ENCODE peak calls at places on chromosomes 2 and 18, in nine cellular contexts. V is OCI-LY7, W is pancreas, L is gastrocnemius medialis, E is mammary epithelial cell, U is sigmoid colon, F is lower lobe of right lung, P is suprapubic skin, Z is ovary. H is an unnamed sample. For H3K4me1, the result is how much of the 10 kb centered on the place peaks cover.

GRCh38 chr18:59276047-59276446 is 2.8 kb upstream of the RAX start:
- DNase-seq in Z (no peak), U (no peak), L (no peak), P (no peak), E (no peak), F (no peak), W (no peak), V (no peak), H (no peak)

GRCh38 chr18:7812431-7813063 is 245.4 kb downstream of the PTPRM start:
- DNase-seq in V (no peak), L (no peak), Z (no peak), U (no peak), W (no peak), E (peak), P (no peak), F (no peak), H (no peak)

GRCh38 chr2:161136696-161137324 is 23.4 kb upstream of the TANK start:
- DNase-seq in F (no peak), U (no peak), Z (no peak), L (no peak), V (peak), W (no peak), P (no peak), E (peak), H (no peak)

GRCh38 chr2:170054996-170055395 is 123.0 kb upstream of the MYO3B start:
- DNase-seq in W (no peak), E (no peak), U (no peak), P (no peak), F (no peak), V (no peak), L (no peak), Z (no peak), H (no peak)

GRCh38 chr2:85246348-85246747 is 81.4 kb downstream of the TGOLN2 start:
- DNase-seq in E (no peak), U (no peak), Z (no peak), F (no peak), W (no peak), V (no peak), P (no peak), L (no peak), H (no peak)

GRCh38 chr2:55119711-55120487 is 69.6 kb upstream of the RTN4 start:
- DNase-seq in Z (no peak), E (no peak), W (no peak), L (no peak), U (no peak), F (no peak), V (no peak), P (no peak), H (no peak)

GRCh38 chr2:218476676-218477075 is 57.8 kb downstream of the VIL1 start:
- DNase-seq in V (no peak), U (peak), F (no peak), Z (peak), E (no peak), P (no peak), W (no peak), L (peak), H (no peak)

GRCh38 chr2:73823916-73824523 is 4.7 kb upstream of the STAMBP start:
- DNase-seq in L (no peak), Z (no peak), F (no peak), P (no peak), E (peak), W (no peak), U (no peak), V (peak), H (no peak)

GRCh38 chr2:172172513-172173217 is 70.0 kb upstream of the DLX2 start:
- DNase-seq in F (peak), V (no peak), Z (peak), L (peak), W (peak), E (peak), P (peak), U (peak), H (peak)

GRCh38 chr2:216115224-216115582 is 6.1 kb downstream of the XRCC5 start:
- DNase-seq in V (peak), F (no peak), P (no peak), U (no peak), Z (no peak), E (peak), L (no peak), W (no peak), H (no peak)

GRCh38 chr2:147846382-147847081 is 1.7 kb downstream of the ACVR2A start:
- DNase-seq in Z (no peak), W (no peak), P (no peak), U (no peak), F (no peak), L (no peak), V (no peak), E (peak), H (no peak)

GRCh38 chr18:9516437-9517064 is 41.2 kb downstream of the RALBP1 start:
- DNase-seq in U (no peak), Z (no peak), P (no peak), V (peak), F (no peak), E (peak), W (no peak), L (no peak), H (no peak)

GRCh38 chr2:10226032-10226724 is 76.5 kb upstream of the HPCAL1 start:
- DNase-seq in L (peak), U (peak), E (no peak), Z (no peak), F (peak), W (no peak), P (peak), V (no peak), H (no peak)

GRCh38 chr2:138652378-138652777 is 127.8 kb downstream of the NXPH2 start:
- DNase-seq in L (no peak), U (no peak), V (no peak), Z (no peak), P (no peak), F (no peak), W (no peak), E (peak), H (no peak)

GRCh38 chr2:185255566-185255965 is 483.0 kb upstream of the FSIP2 start:
- DNase-seq in W (no peak), P (no peak), F (no peak), E (peak), Z (no peak), U (no peak), L (no peak), V (no peak), H (no peak)

GRCh38 chr2:128469203-128469602 is 150.5 kb upstream of the HS6ST1 start:
- DNase-seq in P (peak), V (peak), E (no peak), F (no peak), U (no peak), L (no peak), Z (no peak), W (no peak), H (no peak)

GRCh38 chr2:179070895-179071294 is 21.0 kb upstream of the CCDC141 start:
- DNase-seq in F (no peak), P (no peak), W (no peak), V (no peak), E (no peak), U (no peak), Z (no peak), L (no peak), H (no peak)

GRCh38 chr18:42413870-42414269 is 458.8 kb downstream of the PIK3C3 start:
- DNase-seq in V (no peak), F (no peak), W (no peak), P (no peak), U (no peak), L (no peak), Z (no peak), E (no peak), H (no peak)

GRCh38 chr2:160087854-160088745 is 25.7 kb upstream of the PLA2R1 start:
- DNase-seq in L (no peak), W (no peak), P (no peak), V (peak), Z (no peak), F (no peak), E (peak), U (no peak), H (no peak)

GRCh38 chr2:68811364-68811763 is 59.8 kb downstream of the BMP10 start:
- DNase-seq in Z (peak), F (no peak), V (no peak), W (no peak), E (peak), L (peak), U (no peak), P (no peak), H (peak)

GRCh38 chr2:208830203-208830602 is 423.6 kb downstream of the PTH2R start:
- DNase-seq in U (no peak), Z (no peak), E (no peak), V (no peak), F (no peak), L (no peak), P (no peak), W (no peak), H (no peak)

GRCh38 chr18:24761765-24762164 is 301.3 kb downstream of the HRH4 start:
- DNase-seq in Z (no peak), W (no peak), V (no peak), P (no peak), E (no peak), U (no peak), L (no peak), F (no peak), H (no peak)

GRCh38 chr2:190978389-190979053 is 35.5 kb downstream of the STAT1 start:
- DNase-seq in F (no peak), P (no peak), L (no peak), W (no peak), Z (no peak), V (no peak), E (peak), U (no peak), H (no peak)

GRCh38 chr2:229314117-229314516 is 43.0 kb upstream of the PID1 start:
- DNase-seq in F (no peak), E (no peak), P (no peak), W (no peak), V (no peak), U (no peak), L (no peak), Z (no peak), H (no peak)

GRCh38 chr18:78603584-78603983 is 376.0 kb upstream of the SALL3 start:
- DNase-seq in V (no peak), W (no peak), F (no peak), P (no peak), L (no peak), E (no peak), U (no peak), Z (no peak), H (no peak)

GRCh38 chr2:62794791-62795190 is 89.3 kb downstream of the EHBP1 start:
- DNase-seq in E (peak), W (no peak), V (no peak), U (no peak), L (no peak), Z (no peak), P (no peak), F (no peak), H (no peak)

GRCh38 chr18:13660510-13660909 is 65.8 kb downstream of the FAM210A start:
- DNase-seq in P (no peak), F (no peak), U (no peak), L (no peak), W (no peak), Z (no peak), V (no peak), E (no peak), H (peak)

GRCh38 chr18:61975526-61976326 is 82.9 kb upstream of the RNF152 start:
- DNase-seq in F (no peak), Z (no peak), W (no peak), L (no peak), P (no peak), V (no peak), E (no peak), U (no peak), H (no peak)

GRCh38 chr2:191171708-191172355 is 21.0 kb upstream of the STAT4 start:
- DNase-seq in F (no peak), V (no peak), Z (no peak), P (no peak), L (no peak), U (no peak), W (no peak), E (peak), H (no peak)

GRCh38 chr2:236720974-236721600 is 151.5 kb downstream of the ACKR3 start:
- DNase-seq in P (no peak), E (no peak), Z (no peak), L (no peak), V (no peak), F (no peak), W (no peak), U (no peak), H (no peak)

DNA sequence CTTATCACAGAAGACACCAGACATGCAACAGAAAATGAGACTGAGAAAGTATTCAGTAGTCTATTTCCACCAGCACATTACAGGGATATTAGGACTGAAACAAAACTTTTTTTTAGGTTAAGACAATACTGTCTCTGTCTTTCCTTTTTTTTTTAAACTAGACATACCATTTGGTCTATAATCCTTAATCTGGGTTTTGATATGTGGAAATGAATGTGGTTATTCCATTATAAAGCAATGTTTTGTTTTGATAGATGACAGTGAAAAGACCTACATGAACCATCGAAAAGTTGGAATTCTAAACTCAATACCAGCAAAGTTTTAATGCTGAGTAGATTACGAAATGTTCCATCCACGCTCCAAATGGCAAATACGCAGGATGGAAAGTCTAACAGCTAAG is 123.4 kb downstream of the TCF4 start:
- DNase-seq in W (no peak), U (no peak), Z (no peak), F (no peak), P (no peak), E (no peak), L (no peak), V (no peak), H (no peak)
- H3K4me1 ChIP-seq in W (under half), U (under half), Z (under half), F (under half), P (under half), E (under half), L (half or more), V (half or more), H (under half)

GRCh38 chr2:187580462-187581124 is 26.4 kb upstream of the TFPI start:
- DNase-seq in P (no peak), U (no peak), W (no peak), E (peak), V (peak), F (no peak), Z (no peak), L (no peak), H (no peak)
- TF ChIP-seq CTCF in P (no peak), U (peak), W (no peak), E (peak), V (peak), F (peak), Z (peak), L (peak), H (peak)

GRCh38 chr2:28801726-28802125 is 8.9 kb upstream of the SPDYA start:
- DNase-seq in L (no peak), W (no peak), U (no peak), V (no peak), F (no peak), Z (no peak), P (no peak), E (peak), H (no peak)

GRCh38 chr2:28802975-28803429 is 7.6 kb upstream of the SPDYA start:
- DNase-seq in Z (no peak), U (no peak), V (no peak), E (no peak), W (no peak), F (no peak), P (no peak), L (no peak), H (no peak)
- H3K27ac ChIP-seq in Z (no peak), U (peak), V (no peak), E (no peak), W (no peak), F (no peak), P (no peak), L (no peak), H (no peak)

GRCh38 chr2:227509824-227510619 is 38.1 kb downstream of the AGFG1 start:
- DNase-seq in Z (no peak), F (no peak), V (no peak), U (no peak), L (no peak), E (peak), P (no peak), W (no peak), H (no peak)
- H3K4me1 ChIP-seq in Z (under half), F (half or more), V (under half), U (half or more), L (half or more), E (under half), P (half or more), W (under half), H (half or more)

GRCh38 chr18:814300-815084 is 2.5 kb upstream of the YES1 start:
- DNase-seq in F (no peak), E (no peak), Z (no peak), V (no peak), W (no peak), U (no peak), L (no peak), P (no peak), H (no peak)
- TF ChIP-seq CTCF in F (no peak), E (no peak), Z (no peak), V (no peak), W (no peak), U (no peak), L (no peak), P (no peak), H (no peak)

GRCh38 chr2:238808761-238809160 is 39.1 kb upstream of the TWIST2 start:
- DNase-seq in W (no peak), U (no peak), F (no peak), E (no peak), V (no peak), L (no peak), Z (no peak), P (no peak), H (no peak)

GRCh38 chr2:238810321-238810720 is 37.6 kb upstream of the TWIST2 start:
- DNase-seq in V (no peak), Z (no peak), F (no peak), U (no peak), P (no peak), E (no peak), W (no peak), L (no peak), H (no peak)

GRCh38 chr2:238811765-238812164 is 36.1 kb upstream of the TWIST2 start:
- DNase-seq in V (no peak), W (no peak), Z (no peak), P (peak), F (no peak), U (no peak), L (no peak), E (no peak), H (no peak)

GRCh38 chr2:238813109-238813508 is 34.8 kb upstream of the TWIST2 start:
- DNase-seq in U (no peak), E (no peak), V (no peak), Z (no peak), F (no peak), W (no peak), L (no peak), P (no peak), H (no peak)

GRCh38 chr2:238811293-238811692 is 36.6 kb upstream of the TWIST2 start:
- DNase-seq in E (no peak), V (no peak), P (no peak), Z (no peak), W (no peak), U (no peak), L (no peak), F (no peak), H (no peak)
- H3K27ac ChIP-seq in E (no peak), V (no peak), P (peak), Z (no peak), W (no peak), U (no peak), L (no peak), F (no peak), H (no peak)